ENCODE peak calls at places on chromosome 5, in nine cellular contexts. One of them, this sample, is unnamed.

GRCh38 chr5:174724484-174725260 is at the start of gene MSX2:
- DNase-seq in A549: peak
- DNase-seq in HCT116: peak
- DNase-seq in Panc1: peak
- DNase-seq in SK-N-SH: peak
- DNase-seq in GM23338: peak
- DNase-seq in GM12878: no peak
- DNase-seq in HepG2: no peak
- DNase-seq in K562: peak
- DNase-seq in this sample: no peak

GRCh38 chr5:159877894-159878448 is 38.3 kb upstream of the ADRA1B start:
- DNase-seq in A549: no peak
- DNase-seq in HCT116: no peak
- DNase-seq in Panc1: no peak
- DNase-seq in SK-N-SH: no peak
- DNase-seq in GM23338: no peak
- DNase-seq in GM12878: no peak
- DNase-seq in HepG2: no peak
- DNase-seq in K562: no peak
- DNase-seq in this sample: no peak

GRCh38 chr5:96741075-96741474 is 66.7 kb downstream of the ERAP1 start:
- DNase-seq in A549: no peak
- DNase-seq in HCT116: no peak
- DNase-seq in Panc1: no peak
- DNase-seq in SK-N-SH: no peak
- DNase-seq in GM23338: no peak
- DNase-seq in GM12878: no peak
- DNase-seq in HepG2: no peak
- DNase-seq in K562: no peak
- DNase-seq in this sample: no peak

GRCh38 chr5:17289681-17290619 is 72.5 kb downstream of the BASP1 start:
- DNase-seq in A549: no peak
- DNase-seq in HCT116: no peak
- DNase-seq in Panc1: no peak
- DNase-seq in SK-N-SH: no peak
- DNase-seq in GM23338: no peak
- DNase-seq in GM12878: no peak
- DNase-seq in HepG2: no peak
- DNase-seq in K562: no peak
- DNase-seq in this sample: no peak

GRCh38 chr5:143543358-143544255 is 140.1 kb upstream of the NR3C1 start:
- DNase-seq in A549: peak
- DNase-seq in HCT116: no peak
- DNase-seq in Panc1: no peak
- DNase-seq in SK-N-SH: no peak
- DNase-seq in GM23338: peak
- DNase-seq in GM12878: no peak
- DNase-seq in HepG2: peak
- DNase-seq in K562: no peak
- DNase-seq in this sample: no peak

GRCh38 chr5:54761213-54761701 is 224.1 kb downstream of the ESM1 start:
- DNase-seq in A549: peak
- DNase-seq in HCT116: no peak
- DNase-seq in Panc1: no peak
- DNase-seq in SK-N-SH: no peak
- DNase-seq in GM23338: no peak
- DNase-seq in GM12878: no peak
- DNase-seq in HepG2: no peak
- DNase-seq in K562: no peak
- DNase-seq in this sample: no peak

GRCh38 chr5:74919487-74919886 is 53.3 kb upstream of the FAM169A start:
- DNase-seq in A549: peak
- DNase-seq in HCT116: peak
- DNase-seq in Panc1: no peak
- DNase-seq in SK-N-SH: peak
- DNase-seq in GM23338: peak
- DNase-seq in GM12878: no peak
- DNase-seq in HepG2: peak
- DNase-seq in K562: peak
- DNase-seq in this sample: no peak

GRCh38 chr5:30693326-30693725 is 500.2 kb upstream of the CDH6 start:
- DNase-seq in A549: no peak
- DNase-seq in HCT116: no peak
- DNase-seq in Panc1: no peak
- DNase-seq in SK-N-SH: no peak
- DNase-seq in GM23338: no peak
- DNase-seq in GM12878: no peak
- DNase-seq in HepG2: no peak
- DNase-seq in K562: no peak
- DNase-seq in this sample: no peak

GRCh38 chr5:175214152-175214551 is 229.8 kb downstream of the DRD1 start:
- DNase-seq in A549: peak
- DNase-seq in HCT116: peak
- DNase-seq in Panc1: peak
- DNase-seq in SK-N-SH: no peak
- DNase-seq in GM23338: no peak
- DNase-seq in GM12878: no peak
- DNase-seq in HepG2: no peak
- DNase-seq in K562: no peak
- DNase-seq in this sample: no peak

GRCh38 chr5:69217154-69217731 is 17.4 kb upstream of the CDK7 start:
- DNase-seq in A549: no peak
- DNase-seq in HCT116: no peak
- DNase-seq in Panc1: no peak
- DNase-seq in SK-N-SH: peak
- DNase-seq in GM23338: no peak
- DNase-seq in GM12878: peak
- DNase-seq in HepG2: no peak
- DNase-seq in K562: peak
- DNase-seq in this sample: peak

GRCh38 chr5:8726383-8727036 is 819.4 kb downstream of the SEMA5A start:
- DNase-seq in A549: no peak
- DNase-seq in HCT116: no peak
- DNase-seq in Panc1: no peak
- DNase-seq in SK-N-SH: no peak
- DNase-seq in GM23338: peak
- DNase-seq in GM12878: no peak
- DNase-seq in HepG2: no peak
- DNase-seq in K562: no peak
- DNase-seq in this sample: no peak

GRCh38 chr5:8729437-8729836 is 816.4 kb downstream of the SEMA5A start:
- DNase-seq in A549: no peak
- DNase-seq in HCT116: no peak
- DNase-seq in Panc1: no peak
- DNase-seq in SK-N-SH: no peak
- DNase-seq in GM23338: no peak
- DNase-seq in GM12878: no peak
- DNase-seq in HepG2: no peak
- DNase-seq in K562: no peak
- DNase-seq in this sample: no peak

GRCh38 chr5:8730194-8730593 is 815.7 kb downstream of the SEMA5A start:
- DNase-seq in A549: no peak
- DNase-seq in HCT116: no peak
- DNase-seq in Panc1: no peak
- DNase-seq in SK-N-SH: no peak
- DNase-seq in GM23338: no peak
- DNase-seq in GM12878: no peak
- DNase-seq in HepG2: no peak
- DNase-seq in K562: no peak
- DNase-seq in this sample: no peak
- TF ChIP-seq REST in A549: no peak
- TF ChIP-seq REST in HCT116: no peak
- TF ChIP-seq REST in Panc1: no peak
- TF ChIP-seq REST in SK-N-SH: no peak
- TF ChIP-seq REST in GM23338: no peak
- TF ChIP-seq REST in GM12878: no peak
- TF ChIP-seq REST in HepG2: no peak
- TF ChIP-seq REST in K562: no peak
- TF ChIP-seq REST in this sample: no peak

DNA sequence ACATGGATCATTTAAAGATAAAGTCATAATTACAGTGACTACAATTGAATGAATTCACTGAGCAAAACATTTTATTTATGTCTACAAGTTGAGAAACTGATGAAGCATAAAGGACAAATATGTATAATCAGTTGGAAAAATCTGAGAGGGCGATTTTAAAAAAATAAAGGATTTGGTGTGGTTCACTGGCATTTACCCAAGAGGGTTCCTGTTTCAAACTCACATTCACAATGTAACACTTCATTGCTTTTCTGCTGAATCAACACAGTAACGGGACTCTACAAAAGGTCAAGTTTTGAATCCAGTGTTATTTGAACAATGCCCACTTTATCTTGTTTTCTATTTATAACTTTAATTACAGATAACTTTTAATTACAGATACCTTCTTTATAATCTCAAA is 138.6 kb downstream of the NUDT12 start:
- DNase-seq in A549: no peak
- DNase-seq in HCT116: no peak
- DNase-seq in Panc1: no peak
- DNase-seq in SK-N-SH: no peak
- DNase-seq in GM23338: no peak
- DNase-seq in GM12878: no peak
- DNase-seq in HepG2: no peak
- DNase-seq in K562: no peak
- DNase-seq in this sample: no peak
- TF ChIP-seq REST in A549: no peak
- TF ChIP-seq REST in HCT116: no peak
- TF ChIP-seq REST in Panc1: no peak
- TF ChIP-seq REST in SK-N-SH: no peak
- TF ChIP-seq REST in GM23338: no peak
- TF ChIP-seq REST in GM12878: no peak
- TF ChIP-seq REST in HepG2: no peak
- TF ChIP-seq REST in K562: no peak
- TF ChIP-seq REST in this sample: no peak

GRCh38 chr5:59731829-59732228 is 161.7 kb downstream of the PDE4D start:
- DNase-seq in A549: no peak
- DNase-seq in HCT116: no peak
- DNase-seq in Panc1: no peak
- DNase-seq in SK-N-SH: no peak
- DNase-seq in GM23338: no peak
- DNase-seq in GM12878: no peak
- DNase-seq in HepG2: no peak
- DNase-seq in K562: no peak
- DNase-seq in this sample: no peak

GRCh38 chr5:59732301-59732700 is 161.2 kb downstream of the PDE4D start:
- DNase-seq in A549: no peak
- DNase-seq in HCT116: no peak
- DNase-seq in Panc1: no peak
- DNase-seq in SK-N-SH: no peak
- DNase-seq in GM23338: peak
- DNase-seq in GM12878: no peak
- DNase-seq in HepG2: no peak
- DNase-seq in K562: no peak
- DNase-seq in this sample: no peak

GRCh38 chr5:59729820-59730219 is 163.7 kb downstream of the PDE4D start:
- DNase-seq in A549: no peak
- DNase-seq in HCT116: no peak
- DNase-seq in Panc1: no peak
- DNase-seq in SK-N-SH: no peak
- DNase-seq in GM23338: no peak
- DNase-seq in GM12878: no peak
- DNase-seq in HepG2: no peak
- DNase-seq in K562: no peak
- DNase-seq in this sample: no peak

GRCh38 chr5:59729357-59729756 is 164.2 kb downstream of the PDE4D start:
- DNase-seq in A549: no peak
- DNase-seq in HCT116: no peak
- DNase-seq in Panc1: no peak
- DNase-seq in SK-N-SH: no peak
- DNase-seq in GM23338: no peak
- DNase-seq in GM12878: no peak
- DNase-seq in HepG2: no peak
- DNase-seq in K562: no peak
- DNase-seq in this sample: no peak

GRCh38 chr5:59732806-59733205 is 160.7 kb downstream of the PDE4D start:
- DNase-seq in A549: no peak
- DNase-seq in HCT116: no peak
- DNase-seq in Panc1: no peak
- DNase-seq in SK-N-SH: no peak
- DNase-seq in GM23338: no peak
- DNase-seq in GM12878: no peak
- DNase-seq in HepG2: no peak
- DNase-seq in K562: no peak
- DNase-seq in this sample: no peak
- TF ChIP-seq REST in A549: no peak
- TF ChIP-seq REST in HCT116: no peak
- TF ChIP-seq REST in Panc1: no peak
- TF ChIP-seq REST in SK-N-SH: no peak
- TF ChIP-seq REST in GM23338: no peak
- TF ChIP-seq REST in GM12878: no peak
- TF ChIP-seq REST in HepG2: no peak
- TF ChIP-seq REST in K562: no peak
- TF ChIP-seq REST in this sample: no peak

GRCh38 chr5:158407801-158408200 is 548.9 kb upstream of the CLINT1 start:
- DNase-seq in A549: no peak
- DNase-seq in HCT116: no peak
- DNase-seq in Panc1: no peak
- DNase-seq in SK-N-SH: no peak
- DNase-seq in GM23338: no peak
- DNase-seq in GM12878: no peak
- DNase-seq in HepG2: no peak
- DNase-seq in K562: no peak
- DNase-seq in this sample: no peak

GRCh38 chr5:158413125-158413680 is 554.3 kb upstream of the CLINT1 start:
- DNase-seq in A549: no peak
- DNase-seq in HCT116: no peak
- DNase-seq in Panc1: no peak
- DNase-seq in SK-N-SH: no peak
- DNase-seq in GM23338: no peak
- DNase-seq in GM12878: no peak
- DNase-seq in HepG2: no peak
- DNase-seq in K562: no peak
- DNase-seq in this sample: no peak

GRCh38 chr5:158409507-158409906 is 550.6 kb upstream of the CLINT1 start:
- DNase-seq in A549: no peak
- DNase-seq in HCT116: no peak
- DNase-seq in Panc1: no peak
- DNase-seq in SK-N-SH: no peak
- DNase-seq in GM23338: no peak
- DNase-seq in GM12878: peak
- DNase-seq in HepG2: no peak
- DNase-seq in K562: no peak
- DNase-seq in this sample: no peak

GRCh38 chr5:158414333-158414762 is 555.4 kb upstream of the CLINT1 start:
- DNase-seq in A549: no peak
- DNase-seq in HCT116: no peak
- DNase-seq in Panc1: no peak
- DNase-seq in SK-N-SH: no peak
- DNase-seq in GM23338: no peak
- DNase-seq in GM12878: no peak
- DNase-seq in HepG2: no peak
- DNase-seq in K562: no peak
- DNase-seq in this sample: no peak

DNA sequence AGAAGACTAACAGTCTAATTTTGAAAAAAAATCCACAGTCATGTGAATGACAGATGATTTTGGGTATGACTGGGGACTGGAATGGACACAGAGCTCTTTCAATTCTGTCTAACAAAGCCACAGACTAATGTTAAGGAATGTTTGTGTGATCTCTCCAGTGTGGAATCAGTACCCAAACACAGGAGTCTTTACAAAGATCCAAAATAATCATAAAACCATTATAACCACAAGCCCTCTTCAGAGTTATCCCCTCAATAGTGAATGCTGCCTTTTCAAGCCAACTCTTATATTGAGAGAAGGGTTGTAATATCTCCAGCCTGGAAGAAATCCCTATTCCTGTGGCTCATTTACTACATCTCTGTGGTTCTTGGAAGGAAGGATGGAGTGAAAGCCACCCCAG is 552.0 kb upstream of the CLINT1 start:
- DNase-seq in A549: no peak
- DNase-seq in HCT116: no peak
- DNase-seq in Panc1: no peak
- DNase-seq in SK-N-SH: no peak
- DNase-seq in GM23338: no peak
- DNase-seq in GM12878: no peak
- DNase-seq in HepG2: no peak
- DNase-seq in K562: no peak
- DNase-seq in this sample: no peak
- TF ChIP-seq REST in A549: no peak
- TF ChIP-seq REST in HCT116: no peak
- TF ChIP-seq REST in Panc1: no peak
- TF ChIP-seq REST in SK-N-SH: no peak
- TF ChIP-seq REST in GM23338: no peak
- TF ChIP-seq REST in GM12878: no peak
- TF ChIP-seq REST in HepG2: no peak
- TF ChIP-seq REST in K562: no peak
- TF ChIP-seq REST in this sample: no peak